ENCODE peak calls at places on chromosomes 4 and X, in four cellular contexts. W, Q, X and R are unnamed samples.
A peak's percentile ranks its signal among the peaks of the same experiment; 100 is the strongest.

GRCh38 chr4:2337896-2338295 is 76.0 kb upstream of the MXD4 start:
- DNase-seq in W (no peak), Q (no peak), X (no peak), R (no peak)

GRCh38 chrX:52220936-52221335 is 36.2 kb downstream of the MAGED4 start:
- DNase-seq in W (no peak), Q (no peak), X (no peak), R (no peak)

GRCh38 chr4:147829401-147830101 is 97.7 kb downstream of the ARHGAP10 start:
- DNase-seq in W (no peak), Q (no peak), X (peak; percentile 54), R (no peak)

GRCh38 chr4:20723019-20723418 is 22.8 kb downstream of the PACRGL start:
- DNase-seq in W (no peak), Q (peak; percentile 35), X (no peak), R (no peak)

GRCh38 chr4:135243960-135244561 is 1042.5 kb upstream of the PABPC4L start:
- DNase-seq in W (no peak), Q (no peak), X (no peak), R (no peak)

GRCh38 chr4:174218127-174218790 is 65.2 kb downstream of the FBXO8 start:
- DNase-seq in W (no peak), Q (no peak), X (no peak), R (no peak)

GRCh38 chrX:22097295-22097694 is 65.2 kb downstream of the PHEX start:
- DNase-seq in W (no peak), Q (peak; percentile 59), X (no peak), R (no peak)

GRCh38 chrX:44422631-44423030 is 79.2 kb upstream of the EFHC2 start:
- DNase-seq in W (no peak), Q (no peak), X (no peak), R (no peak)

GRCh38 chr4:75939890-75940691 is 722 bp downstream of the NAAA start:
- DNase-seq in W (peak; percentile 86), Q (peak; percentile 68), X (peak; percentile 62), R (peak; percentile 83)

GRCh38 chrX:23392195-23392594 is 57.5 kb downstream of the PTCHD1 start:
- DNase-seq in W (no peak), Q (peak; percentile 52), X (no peak), R (no peak)

GRCh38 chrX:2928127-2928582 is 984 bp downstream of the ARSD start:
- DNase-seq in W (peak; percentile 69), Q (peak; percentile 25), X (peak; percentile 56), R (peak; percentile 20)

GRCh38 chr4:114208747-114209146 is 229.3 kb upstream of the ARSJ start:
- DNase-seq in W (no peak), Q (peak; percentile 10), X (no peak), R (no peak)

GRCh38 chrX:113510586-113510985 is 670.0 kb upstream of the AMOT start:
- DNase-seq in W (no peak), Q (no peak), X (no peak), R (no peak)

GRCh38 chr4:108117473-108118182 is 51.1 kb downstream of the LEF1 start:
- DNase-seq in W (no peak), Q (no peak), X (no peak), R (no peak)

GRCh38 chr4:98446499-98447375 is 185.6 kb downstream of the RAP1GDS1 start:
- DNase-seq in W (no peak), Q (peak; percentile 62), X (no peak), R (peak; percentile 62)

GRCh38 chrX:19064175-19064574 is 58.1 kb downstream of the ADGRG2 start:
- DNase-seq in W (no peak), Q (no peak), X (no peak), R (no peak)

GRCh38 chrX:130170752-130171445 is 863 bp upstream of the RAB33A start:
- DNase-seq in W (peak; percentile 35), Q (no peak), X (peak; percentile 27), R (peak; percentile 73)

GRCh38 chr4:133270021-133270570 is 121.0 kb downstream of the PCDH10 start:
- DNase-seq in W (no peak), Q (no peak), X (no peak), R (no peak)

GRCh38 chrX:133290076-133290475 is 71.9 kb upstream of the TFDP3 start:
- DNase-seq in W (no peak), Q (no peak), X (no peak), R (no peak)

GRCh38 chr4:139454646-139455045 is 725 bp downstream of the RAB33B start:
- DNase-seq in W (no peak), Q (no peak), X (no peak), R (no peak)

GRCh38 chrX:68588653-68589371 is 58.7 kb upstream of the STARD8 start:
- DNase-seq in W (no peak), Q (no peak), X (no peak), R (no peak)

GRCh38 chr4:87868482-87868881 is 35.7 kb downstream of the MEPE start:
- DNase-seq in W (no peak), Q (no peak), X (no peak), R (no peak)

GRCh38 chr4:98745372-98745771 is 87.0 kb upstream of the TSPAN5 start:
- DNase-seq in W (peak; percentile 42), Q (peak; percentile 9), X (no peak), R (no peak)

GRCh38 chr4:184792950-184793555 is 32.7 kb downstream of the ACSL1 start:
- DNase-seq in W (no peak), Q (no peak), X (no peak), R (no peak)

GRCh38 chr4:67659065-67659464 is 41.9 kb downstream of the UBA6 start:
- DNase-seq in W (no peak), Q (no peak), X (no peak), R (no peak)

GRCh38 chr4:67660418-67660817 is 40.5 kb downstream of the UBA6 start:
- DNase-seq in W (no peak), Q (no peak), X (no peak), R (peak; percentile 10)

GRCh38 chr4:67658302-67658701 is 42.7 kb downstream of the UBA6 start:
- DNase-seq in W (no peak), Q (no peak), X (no peak), R (no peak)
- H3K36me3 ChIP-seq in W (peaks cover 13% of the 10 kb centered on the region), Q (peaks cover 19% of the 10 kb centered on the region), X (no peaks in the 10 kb centered on the region), R (peaks cover 17% of the 10 kb centered on the region)

DNA sequence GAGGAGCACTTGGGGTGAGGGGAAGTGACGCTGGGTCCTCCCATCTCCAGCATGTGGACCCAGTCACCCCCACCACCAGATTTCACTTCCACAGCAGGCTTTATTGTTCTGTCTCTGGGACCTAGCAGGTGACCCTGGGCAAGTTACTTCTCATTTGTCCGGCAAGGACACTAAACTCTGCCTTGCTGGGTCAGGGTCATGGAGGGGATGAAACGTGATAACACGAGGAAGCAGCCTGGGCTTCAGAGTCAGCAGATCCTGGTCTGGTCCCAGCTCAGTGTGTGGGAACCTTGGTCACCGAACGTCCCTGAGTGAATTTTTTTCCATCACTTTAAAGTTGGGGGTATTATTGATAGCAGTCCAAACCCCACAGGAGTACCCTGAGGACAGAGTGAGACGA is 3.9 kb downstream of the UBA1 start:
- DNase-seq in W (no peak), Q (no peak), X (no peak), R (no peak)
- H3K36me3 ChIP-seq in W (peaks cover 29% of the 10 kb centered on the region), Q (peaks cover 32% of the 10 kb centered on the region), X (no peaks in the 10 kb centered on the region), R (peaks cover 39% of the 10 kb centered on the region)

GRCh38 chr4:48891028-48891619 is 15.4 kb downstream of the OCIAD2 start:
- DNase-seq in W (no peak), Q (no peak), X (no peak), R (no peak)
- H3K36me3 ChIP-seq in W (no peaks in the 10 kb centered on the region), Q (peaks cover 24% of the 10 kb centered on the region), X (no peaks in the 10 kb centered on the region), R (peaks cover 4% of the 10 kb centered on the region)

GRCh38 chr4:118743867-118744266 is 58.7 kb downstream of the METTL14 start:
- DNase-seq in W (no peak), Q (no peak), X (no peak), R (no peak)

GRCh38 chr4:118741456-118741855 is 56.3 kb downstream of the METTL14 start:
- DNase-seq in W (no peak), Q (no peak), X (no peak), R (no peak)

GRCh38 chr4:118738999-118739690 is 54.0 kb downstream of the METTL14 start:
- DNase-seq in W (no peak), Q (no peak), X (no peak), R (no peak)

GRCh38 chr4:118740869-118741268 is 55.7 kb downstream of the METTL14 start:
- DNase-seq in W (no peak), Q (peak; percentile 8), X (no peak), R (no peak)

GRCh38 chr4:118742050-118742449 is 56.9 kb downstream of the METTL14 start:
- DNase-seq in W (no peak), Q (no peak), X (no peak), R (no peak)
- H3K36me3 ChIP-seq in W (peaks cover 18% of the 10 kb centered on the region), Q (peaks cover 23% of the 10 kb centered on the region), X (no peaks in the 10 kb centered on the region), R (peaks cover 14% of the 10 kb centered on the region)

DNA sequence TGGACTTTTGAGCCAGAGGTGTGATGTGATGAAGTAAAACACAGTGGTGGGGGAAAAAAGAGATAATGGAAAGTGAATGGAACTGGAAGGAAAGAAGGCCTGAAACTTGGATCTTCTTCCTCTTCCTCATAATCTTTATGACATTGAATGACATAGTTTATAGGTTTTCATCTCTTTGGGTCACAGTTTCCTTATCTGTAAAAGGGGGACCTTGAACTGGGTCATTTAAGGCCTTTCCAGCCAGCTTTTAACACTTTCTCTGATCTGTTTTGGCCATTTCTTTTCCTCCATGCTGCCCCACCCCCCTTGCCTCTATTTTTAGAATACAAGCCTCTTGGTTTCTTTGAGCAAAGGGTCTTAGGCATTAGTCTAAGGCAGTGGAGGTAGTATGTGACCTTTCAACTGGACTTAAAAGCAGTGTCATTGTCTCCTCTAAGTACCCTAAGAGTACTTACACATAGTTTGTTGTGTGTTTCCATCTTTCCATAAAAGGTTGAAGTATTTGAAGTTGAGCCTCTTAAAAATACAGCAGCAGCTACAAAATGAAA is 7.8 kb downstream of the CPEB2 start:
- DNase-seq in W (no peak), Q (peak; percentile 3), X (no peak), R (no peak)
- H3K36me3 ChIP-seq in W (no peaks in the 10 kb centered on the region), Q (peaks cover 4% of the 10 kb centered on the region), X (no peaks in the 10 kb centered on the region), R (no peaks in the 10 kb centered on the region)

DNA sequence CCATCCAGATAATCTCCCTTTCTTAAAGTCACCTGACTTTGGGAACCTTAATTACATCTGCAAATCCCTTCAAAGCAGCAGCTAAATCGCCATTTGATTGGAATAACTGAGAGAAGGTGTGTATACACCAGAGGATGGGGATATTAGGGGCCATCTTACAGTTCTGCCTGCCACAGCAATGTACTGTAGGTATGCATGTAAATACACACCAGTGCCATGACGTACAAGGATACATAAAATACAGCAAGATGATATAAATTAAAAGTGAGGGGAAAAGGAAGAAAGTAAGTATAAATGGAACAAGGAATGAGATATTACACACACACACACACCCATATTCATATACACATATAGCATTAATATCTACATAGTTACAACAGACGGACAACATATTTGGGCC is 81.2 kb downstream of the CBR4 start:
- DNase-seq in W (no peak), Q (no peak), X (no peak), R (no peak)
- H3K36me3 ChIP-seq in W (peaks cover 22% of the 10 kb centered on the region), Q (peaks cover 15% of the 10 kb centered on the region), X (no peaks in the 10 kb centered on the region), R (no peaks in the 10 kb centered on the region)

DNA sequence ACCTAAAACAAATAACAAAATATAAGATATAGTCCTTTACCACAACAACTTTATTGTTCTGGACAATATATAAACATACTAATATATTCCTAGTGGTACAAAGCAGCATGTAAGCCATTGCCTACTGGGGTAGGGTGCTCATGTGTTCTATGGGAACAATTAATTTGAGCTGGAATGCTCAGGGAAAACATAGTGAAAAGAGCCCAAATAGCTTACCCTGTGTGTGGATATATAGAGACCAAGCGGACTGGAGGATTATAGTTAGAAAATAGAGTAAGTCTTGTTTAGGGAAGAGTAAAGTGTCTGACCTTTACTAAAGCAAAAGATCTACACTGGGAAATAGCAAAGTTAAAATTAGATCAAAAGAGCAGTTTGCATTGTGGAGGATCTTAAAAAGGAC is 64.8 kb downstream of the MAD2L1 start:
- DNase-seq in W (no peak), Q (no peak), X (no peak), R (no peak)
- H3K36me3 ChIP-seq in W (no peaks in the 10 kb centered on the region), Q (no peaks in the 10 kb centered on the region), X (no peaks in the 10 kb centered on the region), R (no peaks in the 10 kb centered on the region)

GRCh38 chrX:78105944-78106650 is 2.0 kb downstream of the PGK1 start:
- DNase-seq in W (peak; percentile 20), Q (no peak), X (no peak), R (no peak)
- H3K36me3 ChIP-seq in W (no peaks in the 10 kb centered on the region), Q (no peaks in the 10 kb centered on the region), X (no peaks in the 10 kb centered on the region), R (no peaks in the 10 kb centered on the region)